ENCODE peak calls at places on chromosomes 6 and 20, in four cellular contexts. D is tibial artery, M is right cardiac atrium, T is fibroblast of lung. S is an unnamed sample.

GRCh38 chr6:684831-685636 is 7.9 kb downstream of the EXOC2 start:
- DNase-seq in D (no peak), M (no peak), T (peak), S (no peak)

GRCh38 chr20:35947489-35947888 is 6.8 kb downstream of the SCAND1 start:
- DNase-seq in D (no peak), M (no peak), T (peak), S (no peak)

GRCh38 chr6:87828044-87828443 is 126.0 kb upstream of the AKIRIN2 start:
- DNase-seq in D (no peak), M (no peak), T (no peak), S (no peak)

GRCh38 chr6:117781550-117781949 is 106.3 kb downstream of the NUS1 start:
- DNase-seq in D (no peak), M (no peak), T (no peak), S (no peak)

GRCh38 chr20:1324598-1325172 is 4.3 kb downstream of the SDCBP2 start:
- DNase-seq in D (peak), M (no peak), T (peak), S (no peak)

GRCh38 chr20:13243826-13244376 is 22.8 kb downstream of the ISM1 start:
- DNase-seq in D (no peak), M (no peak), T (no peak), S (peak)

GRCh38 chr6:45746046-45746445 is 269.6 kb downstream of the CLIC5 start:
- DNase-seq in D (no peak), M (no peak), T (peak), S (no peak)

GRCh38 chr6:34465551-34466241 is at the start of gene PACSIN1:
- DNase-seq in D (no peak), M (no peak), T (no peak), S (no peak)

GRCh38 chr6:149012040-149012545 is 265.3 kb downstream of the UST start:
- DNase-seq in D (no peak), M (no peak), T (peak), S (peak)

GRCh38 chr20:13187899-13188298 is 33.2 kb upstream of the ISM1 start:
- DNase-seq in D (no peak), M (no peak), T (no peak), S (no peak)

GRCh38 chr6:121857551-121857950 is 422.1 kb downstream of the GJA1 start:
- DNase-seq in D (no peak), M (no peak), T (no peak), S (no peak)

GRCh38 chr20:32497589-32498224 is 87.4 kb downstream of the NOL4L start:
- DNase-seq in D (no peak), M (no peak), T (no peak), S (no peak)

GRCh38 chr6:144898052-144898689 is 613.0 kb downstream of the UTRN start:
- DNase-seq in D (no peak), M (no peak), T (peak), S (peak)

GRCh38 chr6:41509596-41509995 is 36.6 kb upstream of the FOXP4 start:
- DNase-seq in D (no peak), M (no peak), T (no peak), S (no peak)

GRCh38 chr6:119493980-119494379 is 144.4 kb upstream of the MAN1A1 start:
- DNase-seq in D (no peak), M (no peak), T (no peak), S (no peak)

GRCh38 chr6:170096191-170096802 is 194.6 kb downstream of the DLL1 start:
- DNase-seq in D (peak), M (no peak), T (no peak), S (no peak)

GRCh38 chr6:96837138-96837971 is at the start of gene GPR63:
- DNase-seq in D (peak), M (peak), T (peak), S (no peak)

GRCh38 chr6:96898241-96898851 is 655 bp upstream of the NDUFAF4 start:
- DNase-seq in D (no peak), M (no peak), T (peak), S (no peak)

GRCh38 chr20:33407251-33407650 is 5.9 kb upstream of the CDK5RAP1 start:
- DNase-seq in D (no peak), M (no peak), T (peak), S (no peak)

GRCh38 chr6:169571123-169571962 is 130.5 kb downstream of the WDR27 start:
- DNase-seq in D (no peak), M (no peak), T (peak), S (no peak)

GRCh38 chr6:113350521-113350920 is 506.6 kb upstream of the MARCKS start:
- DNase-seq in D (no peak), M (no peak), T (peak), S (no peak)

GRCh38 chr20:19907326-19908056 is 109.7 kb upstream of the NAA20 start:
- DNase-seq in D (no peak), M (peak), T (no peak), S (no peak)

GRCh38 chr6:25414755-25415154 is 135.6 kb downstream of the CARMIL1 start:
- DNase-seq in D (no peak), M (no peak), T (no peak), S (no peak)

GRCh38 chr20:34859826-34860545 is 12.7 kb downstream of the GGT7 start:
- DNase-seq in D (no peak), M (no peak), T (no peak), S (no peak)

GRCh38 chr6:154882107-154882506 is 113.0 kb upstream of the TIAM2 start:
- DNase-seq in D (no peak), M (no peak), T (no peak), S (no peak)

GRCh38 chr6:44444853-44445252 is 57.3 kb downstream of the CDC5L start:
- DNase-seq in D (no peak), M (no peak), T (no peak), S (no peak)

GRCh38 chr6:3759656-3760245 is 8.2 kb upstream of the PXDC1 start:
- DNase-seq in D (no peak), M (no peak), T (peak), S (no peak)

DNA sequence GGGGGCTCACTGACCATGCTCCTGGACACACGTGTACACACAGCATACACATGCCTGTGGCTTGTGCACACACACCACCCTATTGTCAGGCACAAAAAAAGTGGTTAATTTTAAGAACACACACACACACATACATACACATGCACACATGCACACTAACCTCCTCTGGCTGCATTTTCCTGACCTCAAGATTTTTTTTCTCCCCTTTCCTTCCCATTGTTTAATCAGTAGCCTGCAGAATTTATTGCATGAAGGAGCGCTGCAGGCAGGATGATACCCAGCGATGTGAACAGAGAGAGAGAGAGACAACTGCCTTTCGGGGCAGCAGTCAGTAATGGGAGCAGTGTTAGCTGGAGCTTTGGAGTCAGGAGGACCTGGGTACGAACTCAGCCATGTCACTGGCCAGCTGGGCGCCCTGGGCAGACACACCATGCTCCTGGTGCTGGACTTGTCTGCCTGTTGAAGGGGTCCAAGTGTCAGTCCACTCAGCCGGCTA is 990 bp upstream of the TRAF3IP2 start:
- DNase-seq in D (no peak), M (no peak), T (peak), S (no peak)
- H3K4me3 ChIP-seq in D (peak), M (peak), T (no peak), S (peak)

GRCh38 chr6:79076160-79076559 is 1.9 kb downstream of the PHIP start:
- DNase-seq in D (no peak), M (no peak), T (peak), S (no peak)
- H3K4me3 ChIP-seq in D (peak), M (peak), T (peak), S (peak)

DNA sequence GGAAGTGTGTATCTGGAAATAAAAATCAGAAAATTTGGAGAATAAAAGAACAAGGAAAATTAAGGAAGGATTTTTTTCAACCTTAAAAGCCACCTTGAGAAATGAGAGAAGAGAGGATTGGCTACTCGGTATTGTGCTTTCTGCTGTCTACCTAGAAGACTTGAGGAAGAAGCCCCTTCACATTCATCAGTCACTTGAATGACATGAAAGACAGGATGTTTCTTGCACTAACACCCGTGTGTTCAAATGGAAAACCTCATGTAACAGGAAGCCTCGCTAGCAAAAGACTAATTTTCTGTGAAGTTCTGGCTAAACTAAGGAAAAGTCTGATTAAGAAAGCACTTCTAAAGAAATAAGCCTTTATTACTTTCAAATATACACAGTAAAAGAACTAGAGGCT is 70.0 kb downstream of the OLIG3 start:
- DNase-seq in D (no peak), M (no peak), T (no peak), S (no peak)
- H3K4me3 ChIP-seq in D (no peak), M (no peak), T (no peak), S (no peak)

GRCh38 chr20:63268256-63268655 is 4.4 kb upstream of the ARFGAP1 start:
- DNase-seq in D (no peak), M (no peak), T (no peak), S (no peak)

GRCh38 chr20:63269724-63270123 is 2.9 kb upstream of the ARFGAP1 start:
- DNase-seq in D (no peak), M (no peak), T (no peak), S (no peak)

GRCh38 chr20:63268671-63269439 is 3.8 kb upstream of the ARFGAP1 start:
- DNase-seq in D (no peak), M (no peak), T (no peak), S (no peak)

GRCh38 chr20:63265891-63266515 is 6.6 kb upstream of the ARFGAP1 start:
- DNase-seq in D (no peak), M (no peak), T (peak), S (no peak)

DNA sequence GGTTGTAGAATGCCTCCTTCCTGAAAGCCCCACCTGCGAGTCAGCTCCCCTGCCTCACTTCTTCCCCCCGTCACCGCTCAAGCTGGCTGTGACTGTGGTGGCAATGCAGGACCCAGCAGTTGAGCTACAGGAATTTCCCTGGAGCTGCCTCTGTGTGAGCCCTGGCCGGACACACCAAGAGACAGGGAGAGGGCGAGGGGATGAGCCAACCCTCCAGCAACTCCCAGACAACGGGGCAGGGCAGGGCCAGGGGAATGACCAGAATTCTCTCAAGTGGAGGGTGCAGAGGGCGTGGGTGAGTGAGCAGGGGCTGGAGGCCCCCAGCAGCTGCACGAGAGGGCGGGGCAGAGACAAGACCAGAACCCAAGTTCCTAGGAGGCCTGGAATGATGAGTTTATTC is 4.9 kb upstream of the ARFGAP1 start:
- DNase-seq in D (no peak), M (no peak), T (no peak), S (no peak)
- H3K4me3 ChIP-seq in D (no peak), M (no peak), T (no peak), S (no peak)

DNA sequence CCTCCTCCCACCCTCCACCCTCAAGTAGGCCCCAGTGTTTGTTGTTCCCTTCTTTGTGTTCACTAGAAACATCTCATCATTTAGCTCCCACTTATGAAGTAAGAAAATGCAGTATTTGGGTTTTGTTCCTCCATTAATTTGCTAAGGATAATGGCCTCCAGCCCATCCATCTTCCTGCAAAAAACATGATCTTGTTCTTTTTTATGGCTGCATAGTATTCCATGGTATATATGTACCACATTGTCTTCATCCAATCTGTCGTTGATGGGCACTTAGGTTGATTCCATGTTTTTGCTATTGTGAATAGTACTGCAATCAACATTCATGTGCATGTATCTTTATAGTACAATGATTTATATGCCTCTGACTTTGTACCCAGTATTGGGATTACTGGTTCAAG is 416.8 kb upstream of the SASH1 start:
- DNase-seq in D (no peak), M (no peak), T (no peak), S (no peak)
- H3K4me3 ChIP-seq in D (no peak), M (no peak), T (no peak), S (no peak)

GRCh38 chr6:106046854-106047200 is 39.3 kb upstream of the PRDM1 start:
- DNase-seq in D (no peak), M (no peak), T (no peak), S (no peak)
- H3K4me3 ChIP-seq in D (no peak), M (no peak), T (no peak), S (no peak)